ENCODE peak calls at places on chromosome 15, in seven cellular contexts. One of them, this sample, is unnamed. For H3K9me3 and H3K4me1, the result is how much of the 10 kb centered on the place peaks cover.

GRCh38 chr15:63967616-63968015 is 78.7 kb downstream of the DAPK2 start:
- DNase-seq in GM23248: no peak
- DNase-seq in CD4-positive, alpha-beta memory T cell: no peak
- DNase-seq in CD8-positive, alpha-beta memory T cell: no peak
- DNase-seq in neuronal stem cell: no peak
- DNase-seq in ovary: no peak
- DNase-seq in left ventricle myocardium inferior: no peak
- DNase-seq in this sample: no peak

GRCh38 chr15:95362306-95362705 is 968.2 kb upstream of the NR2F2 start:
- DNase-seq in GM23248: no peak
- DNase-seq in CD4-positive, alpha-beta memory T cell: no peak
- DNase-seq in CD8-positive, alpha-beta memory T cell: no peak
- DNase-seq in neuronal stem cell: no peak
- DNase-seq in ovary: no peak
- DNase-seq in left ventricle myocardium inferior: no peak
- DNase-seq in this sample: no peak

GRCh38 chr15:88635343-88635742 is 3.5 kb upstream of the ISG20 start:
- DNase-seq in GM23248: no peak
- DNase-seq in CD4-positive, alpha-beta memory T cell: peak
- DNase-seq in CD8-positive, alpha-beta memory T cell: peak
- DNase-seq in neuronal stem cell: no peak
- DNase-seq in ovary: no peak
- DNase-seq in left ventricle myocardium inferior: no peak
- DNase-seq in this sample: no peak

GRCh38 chr15:101024709-101025108 is 105.6 kb downstream of the LRRK1 start:
- DNase-seq in GM23248: no peak
- DNase-seq in CD4-positive, alpha-beta memory T cell: no peak
- DNase-seq in CD8-positive, alpha-beta memory T cell: no peak
- DNase-seq in neuronal stem cell: no peak
- DNase-seq in ovary: peak
- DNase-seq in left ventricle myocardium inferior: no peak
- DNase-seq in this sample: peak

GRCh38 chr15:80635953-80636352 is 59.2 kb upstream of the ABHD17C start:
- DNase-seq in GM23248: no peak
- DNase-seq in CD4-positive, alpha-beta memory T cell: no peak
- DNase-seq in CD8-positive, alpha-beta memory T cell: no peak
- DNase-seq in neuronal stem cell: no peak
- DNase-seq in ovary: no peak
- DNase-seq in left ventricle myocardium inferior: peak
- DNase-seq in this sample: no peak

GRCh38 chr15:69893863-69894262 is 203.9 kb downstream of the TLE3 start:
- DNase-seq in GM23248: peak
- DNase-seq in CD4-positive, alpha-beta memory T cell: no peak
- DNase-seq in CD8-positive, alpha-beta memory T cell: no peak
- DNase-seq in neuronal stem cell: no peak
- DNase-seq in ovary: no peak
- DNase-seq in left ventricle myocardium inferior: peak
- DNase-seq in this sample: no peak

GRCh38 chr15:58401276-58401675 is 30.5 kb upstream of the LIPC start:
- DNase-seq in GM23248: no peak
- DNase-seq in CD4-positive, alpha-beta memory T cell: no peak
- DNase-seq in CD8-positive, alpha-beta memory T cell: no peak
- DNase-seq in neuronal stem cell: no peak
- DNase-seq in ovary: no peak
- DNase-seq in left ventricle myocardium inferior: no peak
- DNase-seq in this sample: no peak

GRCh38 chr15:75902129-75902557 is 1.5 kb upstream of the FBXO22 start:
- DNase-seq in GM23248: no peak
- DNase-seq in CD4-positive, alpha-beta memory T cell: no peak
- DNase-seq in CD8-positive, alpha-beta memory T cell: no peak
- DNase-seq in neuronal stem cell: peak
- DNase-seq in ovary: no peak
- DNase-seq in left ventricle myocardium inferior: no peak
- DNase-seq in this sample: no peak

GRCh38 chr15:70508561-70509281 is 254.6 kb downstream of the UACA start:
- DNase-seq in GM23248: peak
- DNase-seq in CD4-positive, alpha-beta memory T cell: no peak
- DNase-seq in CD8-positive, alpha-beta memory T cell: no peak
- DNase-seq in neuronal stem cell: no peak
- DNase-seq in ovary: no peak
- DNase-seq in left ventricle myocardium inferior: no peak
- DNase-seq in this sample: no peak

GRCh38 chr15:39834256-39834655 is 51.6 kb upstream of the FSIP1 start:
- DNase-seq in GM23248: peak
- DNase-seq in CD4-positive, alpha-beta memory T cell: no peak
- DNase-seq in CD8-positive, alpha-beta memory T cell: no peak
- DNase-seq in neuronal stem cell: no peak
- DNase-seq in ovary: no peak
- DNase-seq in left ventricle myocardium inferior: no peak
- DNase-seq in this sample: no peak

GRCh38 chr15:70478251-70478990 is 284.9 kb downstream of the UACA start:
- DNase-seq in GM23248: no peak
- DNase-seq in CD4-positive, alpha-beta memory T cell: no peak
- DNase-seq in CD8-positive, alpha-beta memory T cell: no peak
- DNase-seq in neuronal stem cell: no peak
- DNase-seq in ovary: no peak
- DNase-seq in left ventricle myocardium inferior: peak
- DNase-seq in this sample: no peak

GRCh38 chr15:94023520-94023919 is 207.8 kb upstream of the MCTP2 start:
- DNase-seq in GM23248: no peak
- DNase-seq in CD4-positive, alpha-beta memory T cell: no peak
- DNase-seq in CD8-positive, alpha-beta memory T cell: no peak
- DNase-seq in neuronal stem cell: no peak
- DNase-seq in ovary: no peak
- DNase-seq in left ventricle myocardium inferior: no peak
- DNase-seq in this sample: no peak

GRCh38 chr15:40085225-40085624 is 23.5 kb downstream of the BMF start:
- DNase-seq in GM23248: peak
- DNase-seq in CD4-positive, alpha-beta memory T cell: no peak
- DNase-seq in CD8-positive, alpha-beta memory T cell: no peak
- DNase-seq in neuronal stem cell: no peak
- DNase-seq in ovary: no peak
- DNase-seq in left ventricle myocardium inferior: no peak
- DNase-seq in this sample: no peak

GRCh38 chr15:83470895-83471294 is 23.8 kb downstream of the SH3GL3 start:
- DNase-seq in GM23248: no peak
- DNase-seq in CD4-positive, alpha-beta memory T cell: no peak
- DNase-seq in CD8-positive, alpha-beta memory T cell: no peak
- DNase-seq in neuronal stem cell: no peak
- DNase-seq in ovary: no peak
- DNase-seq in left ventricle myocardium inferior: no peak
- DNase-seq in this sample: no peak

GRCh38 chr15:76333720-76334437 is 2.7 kb upstream of the ISL2 start:
- DNase-seq in GM23248: no peak
- DNase-seq in CD4-positive, alpha-beta memory T cell: no peak
- DNase-seq in CD8-positive, alpha-beta memory T cell: no peak
- DNase-seq in neuronal stem cell: no peak
- DNase-seq in ovary: no peak
- DNase-seq in left ventricle myocardium inferior: no peak
- DNase-seq in this sample: no peak

GRCh38 chr15:80579611-80580010 is 115.5 kb upstream of the ABHD17C start:
- DNase-seq in GM23248: no peak
- DNase-seq in CD4-positive, alpha-beta memory T cell: no peak
- DNase-seq in CD8-positive, alpha-beta memory T cell: no peak
- DNase-seq in neuronal stem cell: no peak
- DNase-seq in ovary: no peak
- DNase-seq in left ventricle myocardium inferior: no peak
- DNase-seq in this sample: no peak

GRCh38 chr15:90560229-90560771 is 30.6 kb downstream of the CRTC3 start:
- DNase-seq in GM23248: peak
- DNase-seq in CD4-positive, alpha-beta memory T cell: no peak
- DNase-seq in CD8-positive, alpha-beta memory T cell: no peak
- DNase-seq in neuronal stem cell: no peak
- DNase-seq in ovary: peak
- DNase-seq in left ventricle myocardium inferior: peak
- DNase-seq in this sample: peak

GRCh38 chr15:89898628-89899302 is 5.0 kb upstream of the AP3S2 start:
- DNase-seq in GM23248: peak
- DNase-seq in CD4-positive, alpha-beta memory T cell: peak
- DNase-seq in CD8-positive, alpha-beta memory T cell: peak
- DNase-seq in neuronal stem cell: no peak
- DNase-seq in ovary: no peak
- DNase-seq in left ventricle myocardium inferior: no peak
- DNase-seq in this sample: no peak

GRCh38 chr15:55768670-55769185 is 25.8 kb upstream of the PRTG start:
- DNase-seq in GM23248: no peak
- DNase-seq in CD4-positive, alpha-beta memory T cell: no peak
- DNase-seq in CD8-positive, alpha-beta memory T cell: no peak
- DNase-seq in neuronal stem cell: peak
- DNase-seq in ovary: no peak
- DNase-seq in left ventricle myocardium inferior: no peak
- DNase-seq in this sample: no peak

GRCh38 chr15:62847900-62848489 is 194.6 kb upstream of the TPM1 start:
- DNase-seq in GM23248: peak
- DNase-seq in CD4-positive, alpha-beta memory T cell: peak
- DNase-seq in CD8-positive, alpha-beta memory T cell: no peak
- DNase-seq in neuronal stem cell: peak
- DNase-seq in ovary: peak
- DNase-seq in left ventricle myocardium inferior: peak
- DNase-seq in this sample: no peak

GRCh38 chr15:86830304-86830703 is 750.6 kb downstream of the AGBL1 start:
- DNase-seq in GM23248: no peak
- DNase-seq in CD4-positive, alpha-beta memory T cell: no peak
- DNase-seq in CD8-positive, alpha-beta memory T cell: no peak
- DNase-seq in neuronal stem cell: no peak
- DNase-seq in ovary: no peak
- DNase-seq in left ventricle myocardium inferior: no peak
- DNase-seq in this sample: no peak

GRCh38 chr15:34976073-34976472 is 6.5 kb upstream of the AQR start:
- DNase-seq in GM23248: no peak
- DNase-seq in CD4-positive, alpha-beta memory T cell: no peak
- DNase-seq in CD8-positive, alpha-beta memory T cell: no peak
- DNase-seq in neuronal stem cell: no peak
- DNase-seq in ovary: no peak
- DNase-seq in left ventricle myocardium inferior: no peak
- DNase-seq in this sample: no peak

GRCh38 chr15:98834976-98835375 is 172.6 kb downstream of the PGPEP1L start:
- DNase-seq in GM23248: no peak
- DNase-seq in CD4-positive, alpha-beta memory T cell: no peak
- DNase-seq in CD8-positive, alpha-beta memory T cell: no peak
- DNase-seq in neuronal stem cell: no peak
- DNase-seq in ovary: no peak
- DNase-seq in left ventricle myocardium inferior: no peak
- DNase-seq in this sample: no peak

GRCh38 chr15:98824595-98824994 is 176.3 kb downstream of the IGF1R start:
- DNase-seq in GM23248: peak
- DNase-seq in CD4-positive, alpha-beta memory T cell: no peak
- DNase-seq in CD8-positive, alpha-beta memory T cell: no peak
- DNase-seq in neuronal stem cell: no peak
- DNase-seq in ovary: no peak
- DNase-seq in left ventricle myocardium inferior: no peak
- DNase-seq in this sample: no peak

GRCh38 chr15:98826658-98827057 is 178.3 kb downstream of the IGF1R start:
- DNase-seq in GM23248: no peak
- DNase-seq in CD4-positive, alpha-beta memory T cell: no peak
- DNase-seq in CD8-positive, alpha-beta memory T cell: no peak
- DNase-seq in neuronal stem cell: no peak
- DNase-seq in ovary: no peak
- DNase-seq in left ventricle myocardium inferior: no peak
- DNase-seq in this sample: no peak

GRCh38 chr15:98835889-98836288 is 171.7 kb downstream of the PGPEP1L start:
- DNase-seq in GM23248: no peak
- DNase-seq in CD4-positive, alpha-beta memory T cell: no peak
- DNase-seq in CD8-positive, alpha-beta memory T cell: no peak
- DNase-seq in neuronal stem cell: no peak
- DNase-seq in ovary: no peak
- DNase-seq in left ventricle myocardium inferior: no peak
- DNase-seq in this sample: no peak

GRCh38 chr15:98830034-98830634 is 177.5 kb downstream of the PGPEP1L start:
- DNase-seq in GM23248: no peak
- DNase-seq in CD4-positive, alpha-beta memory T cell: no peak
- DNase-seq in CD8-positive, alpha-beta memory T cell: no peak
- DNase-seq in neuronal stem cell: no peak
- DNase-seq in ovary: no peak
- DNase-seq in left ventricle myocardium inferior: no peak
- DNase-seq in this sample: no peak
- H3K9me3 ChIP-seq in GM23248: under half
- H3K9me3 ChIP-seq in CD4-positive, alpha-beta memory T cell: under half
- H3K9me3 ChIP-seq in CD8-positive, alpha-beta memory T cell: under half
- H3K9me3 ChIP-seq in neuronal stem cell: under half
- H3K9me3 ChIP-seq in ovary: under half
- H3K9me3 ChIP-seq in left ventricle myocardium inferior: half or more
- H3K9me3 ChIP-seq in this sample: under half

DNA sequence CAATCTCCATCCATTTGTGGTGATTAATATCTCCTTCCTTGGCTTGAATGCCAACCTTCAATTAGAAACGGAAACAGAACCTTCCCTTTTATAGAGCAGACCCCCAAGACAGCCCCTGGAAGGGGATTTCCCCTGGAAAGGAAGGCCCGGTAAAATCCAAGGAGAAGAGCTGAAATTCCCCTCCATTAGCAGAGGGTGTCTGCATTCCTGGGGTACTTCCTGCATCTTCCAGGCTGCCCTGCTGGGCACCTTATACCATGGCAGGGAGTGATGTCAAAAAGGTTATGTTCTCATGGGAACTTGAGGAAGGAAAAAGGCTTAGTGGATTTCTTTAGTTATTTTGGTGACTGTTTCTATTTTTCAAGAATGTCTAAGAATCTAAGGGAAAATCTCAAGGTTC is 116.7 kb upstream of the NEO1 start:
- DNase-seq in GM23248: no peak
- DNase-seq in CD4-positive, alpha-beta memory T cell: no peak
- DNase-seq in CD8-positive, alpha-beta memory T cell: no peak
- DNase-seq in neuronal stem cell: no peak
- DNase-seq in ovary: no peak
- DNase-seq in left ventricle myocardium inferior: no peak
- DNase-seq in this sample: no peak
- H3K4me1 ChIP-seq in GM23248: under half
- H3K4me1 ChIP-seq in CD4-positive, alpha-beta memory T cell: under half
- H3K4me1 ChIP-seq in CD8-positive, alpha-beta memory T cell: under half
- H3K4me1 ChIP-seq in neuronal stem cell: under half
- H3K4me1 ChIP-seq in ovary: under half
- H3K4me1 ChIP-seq in left ventricle myocardium inferior: under half
- H3K4me1 ChIP-seq in this sample: under half

GRCh38 chr15:23472033-23472432 is 25.0 kb upstream of the GOLGA6L2 start:
- DNase-seq in GM23248: no peak
- DNase-seq in CD4-positive, alpha-beta memory T cell: no peak
- DNase-seq in CD8-positive, alpha-beta memory T cell: no peak
- DNase-seq in neuronal stem cell: no peak
- DNase-seq in ovary: no peak
- DNase-seq in left ventricle myocardium inferior: no peak
- DNase-seq in this sample: no peak
- H3K9me3 ChIP-seq in GM23248: under half
- H3K9me3 ChIP-seq in CD4-positive, alpha-beta memory T cell: under half
- H3K9me3 ChIP-seq in CD8-positive, alpha-beta memory T cell: under half
- H3K9me3 ChIP-seq in neuronal stem cell: under half
- H3K9me3 ChIP-seq in ovary: under half
- H3K9me3 ChIP-seq in left ventricle myocardium inferior: under half
- H3K9me3 ChIP-seq in this sample: under half

GRCh38 chr15:77620297-77620696 is 12.4 kb downstream of the LINGO1 start:
- DNase-seq in GM23248: no peak
- DNase-seq in CD4-positive, alpha-beta memory T cell: no peak
- DNase-seq in CD8-positive, alpha-beta memory T cell: no peak
- DNase-seq in neuronal stem cell: no peak
- DNase-seq in ovary: no peak
- DNase-seq in left ventricle myocardium inferior: no peak
- DNase-seq in this sample: no peak
- H3K4me1 ChIP-seq in GM23248: under half
- H3K4me1 ChIP-seq in CD4-positive, alpha-beta memory T cell: under half
- H3K4me1 ChIP-seq in CD8-positive, alpha-beta memory T cell: under half
- H3K4me1 ChIP-seq in neuronal stem cell: under half
- H3K4me1 ChIP-seq in ovary: under half
- H3K4me1 ChIP-seq in left ventricle myocardium inferior: under half
- H3K4me1 ChIP-seq in this sample: under half

GRCh38 chr15:26615927-26616302 is 157.0 kb downstream of the GABRB3 start:
- DNase-seq in GM23248: no peak
- DNase-seq in CD4-positive, alpha-beta memory T cell: no peak
- DNase-seq in CD8-positive, alpha-beta memory T cell: no peak
- DNase-seq in neuronal stem cell: no peak
- DNase-seq in ovary: no peak
- DNase-seq in left ventricle myocardium inferior: no peak
- DNase-seq in this sample: no peak
- H3K9me3 ChIP-seq in GM23248: under half
- H3K9me3 ChIP-seq in CD4-positive, alpha-beta memory T cell: under half
- H3K9me3 ChIP-seq in CD8-positive, alpha-beta memory T cell: under half
- H3K9me3 ChIP-seq in neuronal stem cell: under half
- H3K9me3 ChIP-seq in ovary: under half
- H3K9me3 ChIP-seq in left ventricle myocardium inferior: under half
- H3K9me3 ChIP-seq in this sample: under half